ENCODE peak calls at places on chromosomes 3 and 15, in seven cellular contexts. N, K, X, B, C, O and Y are unnamed samples.

GRCh38 chr3:49910409-49911123 is 6.9 kb upstream of the MST1R start:
- DNase-seq in O (no peak), K (no peak), C (no peak), N (no peak), B (no peak), X (peak; percentile 82), Y (no peak)

GRCh38 chr15:60070838-60071493 is 66.9 kb downstream of the FOXB1 start:
- DNase-seq in O (no peak), N (no peak), X (no peak), C (no peak), K (no peak), B (no peak), Y (no peak)

GRCh38 chr15:43776101-43776717 is 557 bp downstream of the ELL3 start:
- DNase-seq in C (peak; percentile 48), N (peak; percentile 44), X (peak; percentile 76), K (no peak), B (no peak), O (no peak), Y (peak; percentile 84)

GRCh38 chr3:71168961-71169411 is 414.5 kb downstream of the FOXP1 start:
- DNase-seq in K (no peak), O (no peak), C (no peak), B (no peak), N (no peak), X (no peak), Y (no peak)

GRCh38 chr3:126197854-126198584 is 17.6 kb upstream of the ALDH1L1 start:
- DNase-seq in N (peak; percentile 51), X (peak; percentile 80), B (peak; percentile 12), C (peak; percentile 53), O (no peak), K (peak; percentile 52), Y (peak; percentile 81)

GRCh38 chr15:74397239-74398068 is 30.0 kb upstream of the CYP11A1 start:
- DNase-seq in C (no peak), K (no peak), B (no peak), O (no peak), X (no peak), N (no peak), Y (no peak)

GRCh38 chr3:196533260-196533681 is 18.1 kb upstream of the SMCO1 start:
- DNase-seq in C (no peak), N (no peak), X (peak; percentile 64), O (no peak), B (no peak), K (no peak), Y (peak; percentile 83)

GRCh38 chr3:18424862-18425640 is at the start of gene SATB1:
- DNase-seq in B (peak; percentile 30), N (peak; percentile 58), O (peak; percentile 75), X (peak; percentile 86), C (peak; percentile 88), K (no peak), Y (no peak)

GRCh38 chr15:88695046-88695445 is 56.2 kb downstream of the ISG20 start:
- DNase-seq in B (no peak), X (no peak), C (no peak), N (no peak), O (no peak), K (no peak), Y (no peak)

GRCh38 chr3:103495186-103495585 is 1060.4 kb downstream of the ZPLD1 start:
- DNase-seq in C (no peak), N (no peak), K (no peak), X (no peak), B (no peak), O (no peak), Y (no peak)

GRCh38 chr15:84699538-84700191 is 16.3 kb downstream of the SEC11A start:
- DNase-seq in N (no peak), B (no peak), X (no peak), K (no peak), O (no peak), C (no peak), Y (no peak)

GRCh38 chr3:45367451-45367850 is 20.9 kb upstream of the LARS2 start:
- DNase-seq in C (no peak), O (no peak), N (no peak), K (no peak), X (no peak), B (no peak), Y (no peak)

GRCh38 chr15:79901958-79902357 is 5.1 kb upstream of the MTHFS start:
- DNase-seq in X (no peak), B (no peak), K (no peak), O (no peak), C (no peak), N (no peak), Y (no peak)

GRCh38 chr3:141465221-141465620 is 21.6 kb upstream of the RASA2 start:
- DNase-seq in K (no peak), B (no peak), C (no peak), N (no peak), X (no peak), O (no peak), Y (no peak)

GRCh38 chr3:112390783-112391641 is 58.1 kb downstream of the CD200 start:
- DNase-seq in K (no peak), O (no peak), N (no peak), B (no peak), X (peak; percentile 24), C (no peak), Y (peak; percentile 38)

GRCh38 chr3:128277378-128278049 is 124.2 kb downstream of the EEFSEC start:
- DNase-seq in O (no peak), K (no peak), X (peak; percentile 69), C (no peak), N (no peak), B (no peak), Y (no peak)

GRCh38 chr3:48440590-48440958 is 517 bp downstream of the TMA7 start:
- DNase-seq in N (no peak), B (no peak), X (peak; percentile 45), O (no peak), K (no peak), C (no peak), Y (no peak)

GRCh38 chr3:123026551-123027291 is 842 bp downstream of the SEMA5B start:
- DNase-seq in O (no peak), N (no peak), C (peak; percentile 22), B (no peak), X (peak; percentile 93), K (no peak), Y (no peak)

GRCh38 chr3:169822540-169822939 is 9.8 kb upstream of the LRRC34 start:
- DNase-seq in X (no peak), C (no peak), K (no peak), B (no peak), O (no peak), N (no peak), Y (no peak)

GRCh38 chr3:147773236-147773635 is 364.1 kb downstream of the ZIC1 start:
- DNase-seq in X (no peak), N (no peak), B (no peak), O (no peak), C (no peak), K (no peak), Y (no peak)

GRCh38 chr15:25465835-25466234 is 27.0 kb upstream of the UBE3A start:
- DNase-seq in X (no peak), O (no peak), C (peak; percentile 83), B (no peak), N (no peak), K (no peak), Y (no peak)

GRCh38 chr15:39345176-39345575 is 235.7 kb upstream of the THBS1 start:
- DNase-seq in K (no peak), N (no peak), B (no peak), O (no peak), C (no peak), X (no peak), Y (no peak)

GRCh38 chr3:130709671-130710070 is 37.0 kb downstream of the PIK3R4 start:
- DNase-seq in O (no peak), N (no peak), C (no peak), X (no peak), B (no peak), K (no peak), Y (no peak)

GRCh38 chr3:127589600-127590281 is 792 bp downstream of the TPRA1 start:
- DNase-seq in K (no peak), X (peak; percentile 71), C (peak; percentile 39), B (no peak), O (no peak), N (no peak), Y (no peak)

GRCh38 chr3:188633206-188633605 is 479.2 kb downstream of the LPP start:
- DNase-seq in K (no peak), N (no peak), C (no peak), O (no peak), X (no peak), B (no peak), Y (no peak)

GRCh38 chr3:13032206-13032605 is 41.0 kb downstream of the IQSEC1 start:
- DNase-seq in B (no peak), O (no peak), C (no peak), X (no peak), K (no peak), N (no peak), Y (no peak)

GRCh38 chr3:69389520-69390248 is 3.8 kb upstream of the FRMD4B start:
- DNase-seq in X (no peak), B (no peak), O (no peak), N (no peak), C (no peak), K (no peak), Y (no peak)

GRCh38 chr15:51869074-51869425 is 39.6 kb downstream of the TMOD3 start:
- DNase-seq in C (no peak), B (no peak), X (no peak), K (peak; percentile 43), O (no peak), N (no peak), Y (no peak)

GRCh38 chr3:37183375-37183831 is 9.0 kb upstream of the LRRFIP2 start:
- DNase-seq in N (no peak), B (no peak), O (no peak), X (no peak), C (no peak), K (peak; percentile 64), Y (no peak)

GRCh38 chr15:74906193-74906449 is 530 bp downstream of the FAM219B start:
- DNase-seq in X (no peak), C (peak; percentile 51), K (no peak), N (peak; percentile 69), O (peak; percentile 52), B (no peak), Y (no peak)

GRCh38 chr3:104066658-104067057 is 1300.1 kb upstream of the ALCAM start:
- DNase-seq in K (peak; percentile 43), O (no peak), X (no peak), B (no peak), C (no peak), N (no peak), Y (no peak)

GRCh38 chr3:13473020-13473419 is 7.1 kb upstream of the HDAC11 start:
- DNase-seq in X (no peak), C (no peak), N (no peak), O (no peak), B (no peak), K (no peak), Y (no peak)

GRCh38 chr15:40272713-40273056 is 10.2 kb downstream of the ANKRD63 start:
- DNase-seq in B (no peak), X (peak; percentile 78), O (no peak), N (no peak), K (no peak), C (peak; percentile 37), Y (no peak)

GRCh38 chr3:18114894-18115293 is 310.2 kb downstream of the SATB1 start:
- DNase-seq in K (no peak), X (no peak), C (no peak), N (no peak), O (no peak), B (no peak), Y (no peak)